ENCODE peak calls at places on chromosomes 2 and 18, in seven cellular contexts. F is H54; B is HFFc6; I is NCI-H748 treated with DMSO at 0.1 percent for 48 hours; T is stimulated activated CD8-positive, alpha-beta memory T cell treated with anti-CD3 and anti-CD28 coated beads, Interleukin-12 subunit alpha, Interleukin-12 subunit beta, amount 100 ng/mL, for 1 hour; V is upper lobe of left lung; H is AG09309. P is an unnamed sample.

GRCh38 chr2:208134928-208135586 is 5.4 kb upstream of the CRYGC start:
- DNase-seq in F (no peak), B (no peak), I (no peak), T (no peak), V (no peak), H (no peak), P (no peak)

GRCh38 chr2:237692601-237693079 is 65.3 kb downstream of the LRRFIP1 start:
- DNase-seq in F (no peak), B (peak), I (peak), T (no peak), V (peak), H (no peak), P (no peak)

GRCh38 chr2:180983468-180984388 is 3.3 kb downstream of the UBE2E3 start:
- DNase-seq in F (no peak), B (peak), I (peak), T (no peak), V (no peak), H (no peak), P (no peak)

GRCh38 chr18:45861926-45862325 is 36.5 kb downstream of the SIGLEC15 start:
- DNase-seq in F (no peak), B (no peak), I (no peak), T (no peak), V (no peak), H (no peak), P (no peak)

GRCh38 chr2:160033732-160034392 is 28.6 kb downstream of the PLA2R1 start:
- DNase-seq in F (no peak), B (no peak), I (no peak), T (no peak), V (no peak), H (peak), P (no peak)

GRCh38 chr2:115183144-115183543 is 740.7 kb downstream of the DPP10 start:
- DNase-seq in F (no peak), B (no peak), I (no peak), T (no peak), V (no peak), H (no peak), P (no peak)

GRCh38 chr18:69400976-69401474 is 337 bp downstream of the DOK6 start:
- DNase-seq in F (no peak), B (no peak), I (no peak), T (no peak), V (no peak), H (no peak), P (no peak)

GRCh38 chr2:197198890-197199289 is 111.7 kb downstream of the ANKRD44 start:
- DNase-seq in F (no peak), B (no peak), I (no peak), T (peak), V (peak), H (no peak), P (no peak)

GRCh38 chr2:137050949-137051348 is 285.6 kb downstream of the THSD7B start:
- DNase-seq in F (no peak), B (no peak), I (no peak), T (no peak), V (no peak), H (no peak), P (no peak)

GRCh38 chr2:45616663-45617411 is 5.8 kb upstream of the SRBD1 start:
- DNase-seq in F (no peak), B (peak), I (no peak), T (no peak), V (no peak), H (no peak), P (no peak)

GRCh38 chr2:239955989-239956817 is 68.9 kb downstream of the NDUFA10 start:
- DNase-seq in F (no peak), B (no peak), I (no peak), T (no peak), V (no peak), H (no peak), P (no peak)

GRCh38 chr2:188881434-188881833 is 92.7 kb upstream of the COL3A1 start:
- DNase-seq in F (no peak), B (no peak), I (no peak), T (no peak), V (no peak), H (no peak), P (no peak)

GRCh38 chr2:160613466-160614153 is 120.0 kb upstream of the RBMS1 start:
- DNase-seq in F (no peak), B (peak), I (no peak), T (no peak), V (no peak), H (peak), P (no peak)

GRCh38 chr18:2612996-2613395 is 41.6 kb downstream of the NDC80 start:
- DNase-seq in F (no peak), B (no peak), I (no peak), T (no peak), V (no peak), H (no peak), P (no peak)

GRCh38 chr2:77652499-77652898 is 130.3 kb upstream of the LRRTM4 start:
- DNase-seq in F (no peak), B (no peak), I (no peak), T (no peak), V (no peak), H (no peak), P (no peak)

GRCh38 chr18:73614812-73615211 is 532.8 kb downstream of the FBXO15 start:
- DNase-seq in F (no peak), B (peak), I (no peak), T (no peak), V (no peak), H (peak), P (no peak)

GRCh38 chr2:109171444-109172334 is 42.7 kb downstream of the SH3RF3 start:
- DNase-seq in F (peak), B (peak), I (no peak), T (no peak), V (peak), H (peak), P (peak)

P was measured in CMK.